ENCODE peak calls at places on chromosomes 11 and 22, in ten cellular contexts. O is pulmonary artery endothelial cell, I is HFFc6, W is A549, Q is GM23338, Z is suprapubic skin, D is nucleus accumbens, N is IMR-90, E is NCI-H1092, F is cardiac fibroblast. G is an unnamed sample.

GRCh38 chr22:19483481-19484244 is 3.9 kb downstream of the CDC45 start:
- DNase-seq in O (peak; percentile 82), I (peak; percentile 91), W (no peak), Q (no peak), Z (no peak), D (no peak), N (peak; percentile 81), E (no peak), F (peak; percentile 85), G (no peak)

GRCh38 chr11:62315416-62315815 is 16.5 kb upstream of the SCGB1D4 start:
- DNase-seq in O (no peak), I (no peak), W (no peak), Q (no peak), Z (no peak), D (no peak), N (no peak), E (no peak), F (no peak), G (no peak)

GRCh38 chr11:32161293-32161692 is 70.4 kb downstream of the RCN1 start:
- DNase-seq in O (no peak), I (no peak), W (no peak), Q (no peak), Z (no peak), D (no peak), N (no peak), E (no peak), F (no peak), G (no peak)

GRCh38 chr11:83162377-83162776 is 5.4 kb downstream of the PCF11 start:
- DNase-seq in O (no peak), I (no peak), W (no peak), Q (no peak), Z (no peak), D (no peak), N (peak; percentile 16), E (no peak), F (no peak), G (no peak)

GRCh38 chr11:2584812-2585565 is 114.8 kb downstream of the KCNQ1OT1 start:
- DNase-seq in O (no peak), I (no peak), W (no peak), Q (no peak), Z (peak; percentile 45), D (no peak), N (no peak), E (no peak), F (no peak), G (peak; percentile 0)

GRCh38 chr22:40407021-40407761 is 36.8 kb downstream of the SGSM3 start:
- DNase-seq in O (no peak), I (no peak), W (no peak), Q (no peak), Z (no peak), D (no peak), N (no peak), E (no peak), F (no peak), G (no peak)

GRCh38 chr22:36922752-36923457 is 9.5 kb downstream of the CSF2RB start:
- DNase-seq in O (no peak), I (no peak), W (no peak), Q (no peak), Z (no peak), D (no peak), N (no peak), E (no peak), F (no peak), G (no peak)

GRCh38 chr11:83192846-83193245 is 666 bp upstream of the ANKRD42 start:
- DNase-seq in O (no peak), I (no peak), W (no peak), Q (no peak), Z (no peak), D (no peak), N (no peak), E (no peak), F (peak; percentile 26), G (no peak)

GRCh38 chr11:126115253-126115540 is 52.5 kb upstream of the CDON start:
- DNase-seq in O (no peak), I (no peak), W (no peak), Q (no peak), Z (no peak), D (no peak), N (no peak), E (peak; percentile 95), F (peak; percentile 71), G (no peak)

GRCh38 chr11:133828861-133829260 is 16.5 kb downstream of the SPATA19 start:
- DNase-seq in O (no peak), I (no peak), W (no peak), Q (no peak), Z (no peak), D (no peak), N (no peak), E (no peak), F (no peak), G (no peak)

GRCh38 chr11:60498399-60498798 is 5.8 kb downstream of the MS4A12 start:
- DNase-seq in O (no peak), I (no peak), W (no peak), Q (no peak), Z (no peak), D (no peak), N (no peak), E (no peak), F (no peak), G (no peak)

GRCh38 chr11:110376711-110377324 is 52.9 kb upstream of the FDX1 start:
- DNase-seq in O (peak; percentile 81), I (peak; percentile 73), W (peak; percentile 65), Q (peak; percentile 84), Z (peak; percentile 81), D (no peak), N (peak; percentile 79), E (peak; percentile 87), F (peak; percentile 95), G (peak; percentile 23)

GRCh38 chr11:111550258-111550657 is 9.7 kb downstream of the LAYN start:
- DNase-seq in O (no peak), I (no peak), W (no peak), Q (no peak), Z (no peak), D (no peak), N (no peak), E (no peak), F (no peak), G (no peak)

GRCh38 chr22:37231406-37232139 is 12.5 kb downstream of the RAC2 start:
- DNase-seq in O (no peak), I (no peak), W (no peak), Q (no peak), Z (no peak), D (no peak), N (no peak), E (no peak), F (no peak), G (no peak)

GRCh38 chr11:88972210-88972609 is 93.6 kb downstream of the GRM5 start:
- DNase-seq in O (no peak), I (no peak), W (no peak), Q (no peak), Z (no peak), D (no peak), N (no peak), E (no peak), F (no peak), G (no peak)

GRCh38 chr11:128259816-128260215 is 327.5 kb downstream of the ETS1 start:
- DNase-seq in O (no peak), I (no peak), W (no peak), Q (no peak), Z (no peak), D (no peak), N (no peak), E (no peak), F (no peak), G (no peak)

GRCh38 chr22:46830001-46830715 is 67.7 kb downstream of the TBC1D22A start:
- DNase-seq in O (no peak), I (peak; percentile 68), W (peak; percentile 43), Q (no peak), Z (no peak), D (no peak), N (peak; percentile 52), E (no peak), F (peak; percentile 53), G (no peak)

GRCh38 chr11:31397239-31397834 is 27.7 kb downstream of the DNAJC24 start:
- DNase-seq in O (no peak), I (peak; percentile 12), W (peak; percentile 5), Q (peak; percentile 56), Z (no peak), D (no peak), N (peak; percentile 22), E (peak; percentile 4), F (peak; percentile 42), G (no peak)

GRCh38 chr22:20595461-20595860 is 88.1 kb downstream of the MED15 start:
- DNase-seq in O (no peak), I (no peak), W (no peak), Q (no peak), Z (no peak), D (no peak), N (no peak), E (no peak), F (no peak), G (no peak)

GRCh38 chr11:111336582-111337256 is 38.4 kb downstream of the POU2AF3 start:
- DNase-seq in O (no peak), I (no peak), W (no peak), Q (peak; percentile 23), Z (no peak), D (no peak), N (peak; percentile 61), E (no peak), F (peak; percentile 89), G (no peak)

GRCh38 chr11:60345489-60345888 is 18.4 kb downstream of the MS4A6E start:
- DNase-seq in O (no peak), I (no peak), W (no peak), Q (peak; percentile 69), Z (no peak), D (no peak), N (no peak), E (no peak), F (no peak), G (no peak)

GRCh38 chr11:85088286-85088685 is 538.9 kb downstream of the DLG2 start:
- DNase-seq in O (no peak), I (no peak), W (no peak), Q (no peak), Z (no peak), D (no peak), N (peak; percentile 71), E (no peak), F (no peak), G (no peak)

GRCh38 chr11:44510372-44510771 is 55.1 kb upstream of the CD82 start:
- DNase-seq in O (no peak), I (no peak), W (no peak), Q (no peak), Z (no peak), D (no peak), N (no peak), E (no peak), F (no peak), G (no peak)

GRCh38 chr11:8327761-8328192 is 64.1 kb upstream of the LMO1 start:
- DNase-seq in O (no peak), I (no peak), W (no peak), Q (no peak), Z (no peak), D (no peak), N (no peak), E (no peak), F (no peak), G (no peak)

GRCh38 chr11:6259638-6260019 is at the start of gene CCKBR:
- DNase-seq in O (no peak), I (no peak), W (no peak), Q (peak; percentile 72), Z (no peak), D (no peak), N (no peak), E (no peak), F (no peak), G (peak; percentile 19)

GRCh38 chr11:876550-876949 is 33.9 kb downstream of the TSPAN4 start:
- DNase-seq in O (no peak), I (no peak), W (no peak), Q (no peak), Z (no peak), D (no peak), N (peak; percentile 6), E (peak; percentile 45), F (no peak), G (no peak)

GRCh38 chr11:120228794-120229384 is 11.1 kb upstream of the POU2F3 start:
- DNase-seq in O (no peak), I (no peak), W (no peak), Q (peak; percentile 57), Z (no peak), D (no peak), N (no peak), E (no peak), F (no peak), G (no peak)

G was measured in effector memory CD8-positive, alpha-beta T cell.